ENCODE peak calls at places on chromosomes 2 and 18, in five cellular contexts. One of them, this sample, is unnamed.
A peak's percentile ranks its signal among the peaks of the same experiment; 100 is the strongest.

GRCh38 chr2:7427293-7428060 is 510.3 kb downstream of the RNF144A start:
- DNase-seq in left ventricle myocardium inferior: no peak
- DNase-seq in naive thymus-derived CD4-positive, alpha-beta T cell: peak; percentile 73
- DNase-seq in HL-60: no peak
- DNase-seq in body of pancreas: peak; percentile 15
- DNase-seq in this sample: no peak

GRCh38 chr2:152336854-152337510 is 2.0 kb downstream of the FMNL2 start:
- DNase-seq in left ventricle myocardium inferior: no peak
- DNase-seq in naive thymus-derived CD4-positive, alpha-beta T cell: no peak
- DNase-seq in HL-60: no peak
- DNase-seq in body of pancreas: peak; percentile 16
- DNase-seq in this sample: peak; percentile 13

GRCh38 chr2:47946593-47946992 is 40.3 kb upstream of the FBXO11 start:
- DNase-seq in left ventricle myocardium inferior: no peak
- DNase-seq in naive thymus-derived CD4-positive, alpha-beta T cell: no peak
- DNase-seq in HL-60: no peak
- DNase-seq in body of pancreas: no peak
- DNase-seq in this sample: no peak

GRCh38 chr2:149648282-149649030 is 60.9 kb upstream of the MMADHC start:
- DNase-seq in left ventricle myocardium inferior: no peak
- DNase-seq in naive thymus-derived CD4-positive, alpha-beta T cell: no peak
- DNase-seq in HL-60: no peak
- DNase-seq in body of pancreas: peak; percentile 50
- DNase-seq in this sample: no peak

GRCh38 chr2:65367517-65367916 is 64.9 kb downstream of the SPRED2 start:
- DNase-seq in left ventricle myocardium inferior: no peak
- DNase-seq in naive thymus-derived CD4-positive, alpha-beta T cell: no peak
- DNase-seq in HL-60: peak; percentile 58
- DNase-seq in body of pancreas: peak; percentile 21
- DNase-seq in this sample: no peak

GRCh38 chr2:68716948-68717661 is 17.5 kb upstream of the ARHGAP25 start:
- DNase-seq in left ventricle myocardium inferior: no peak
- DNase-seq in naive thymus-derived CD4-positive, alpha-beta T cell: peak; percentile 22
- DNase-seq in HL-60: no peak
- DNase-seq in body of pancreas: no peak
- DNase-seq in this sample: no peak

GRCh38 chr2:148999451-148999891 is 39.0 kb upstream of the LYPD6B start:
- DNase-seq in left ventricle myocardium inferior: no peak
- DNase-seq in naive thymus-derived CD4-positive, alpha-beta T cell: no peak
- DNase-seq in HL-60: no peak
- DNase-seq in body of pancreas: no peak
- DNase-seq in this sample: no peak

GRCh38 chr2:226618875-226619605 is 180.6 kb downstream of the IRS1 start:
- DNase-seq in left ventricle myocardium inferior: no peak
- DNase-seq in naive thymus-derived CD4-positive, alpha-beta T cell: no peak
- DNase-seq in HL-60: no peak
- DNase-seq in body of pancreas: no peak
- DNase-seq in this sample: no peak

GRCh38 chr2:127175406-127175805 is 44.7 kb downstream of the CYP27C1 start:
- DNase-seq in left ventricle myocardium inferior: peak; percentile 50
- DNase-seq in naive thymus-derived CD4-positive, alpha-beta T cell: no peak
- DNase-seq in HL-60: no peak
- DNase-seq in body of pancreas: peak; percentile 58
- DNase-seq in this sample: peak; percentile 30

GRCh38 chr2:137937246-137937645 is 27.0 kb upstream of the HNMT start:
- DNase-seq in left ventricle myocardium inferior: no peak
- DNase-seq in naive thymus-derived CD4-positive, alpha-beta T cell: no peak
- DNase-seq in HL-60: no peak
- DNase-seq in body of pancreas: no peak
- DNase-seq in this sample: no peak

GRCh38 chr2:157644776-157645175 is 16.1 kb upstream of the ACVR1C start:
- DNase-seq in left ventricle myocardium inferior: no peak
- DNase-seq in naive thymus-derived CD4-positive, alpha-beta T cell: no peak
- DNase-seq in HL-60: no peak
- DNase-seq in body of pancreas: no peak
- DNase-seq in this sample: no peak

GRCh38 chr2:176392744-176393414 is 123.6 kb downstream of the MTX2 start:
- DNase-seq in left ventricle myocardium inferior: no peak
- DNase-seq in naive thymus-derived CD4-positive, alpha-beta T cell: no peak
- DNase-seq in HL-60: no peak
- DNase-seq in body of pancreas: no peak
- DNase-seq in this sample: no peak

GRCh38 chr18:75654928-75655745 is 227.6 kb upstream of the SMIM21 start:
- DNase-seq in left ventricle myocardium inferior: peak; percentile 28
- DNase-seq in naive thymus-derived CD4-positive, alpha-beta T cell: no peak
- DNase-seq in HL-60: no peak
- DNase-seq in body of pancreas: no peak
- DNase-seq in this sample: no peak

GRCh38 chr2:175742367-175742766 is 259.7 kb downstream of the LNPK start:
- DNase-seq in left ventricle myocardium inferior: no peak
- DNase-seq in naive thymus-derived CD4-positive, alpha-beta T cell: no peak
- DNase-seq in HL-60: no peak
- DNase-seq in body of pancreas: no peak
- DNase-seq in this sample: no peak

GRCh38 chr2:20194097-20194989 is 30.6 kb downstream of the SDC1 start:
- DNase-seq in left ventricle myocardium inferior: no peak
- DNase-seq in naive thymus-derived CD4-positive, alpha-beta T cell: no peak
- DNase-seq in HL-60: no peak
- DNase-seq in body of pancreas: no peak
- DNase-seq in this sample: no peak

GRCh38 chr2:57881998-57882884 is 164.4 kb upstream of the VRK2 start:
- DNase-seq in left ventricle myocardium inferior: no peak
- DNase-seq in naive thymus-derived CD4-positive, alpha-beta T cell: no peak
- DNase-seq in HL-60: no peak
- DNase-seq in body of pancreas: no peak
- DNase-seq in this sample: no peak

GRCh38 chr2:11344956-11345671 is 678 bp upstream of the ROCK2 start:
- DNase-seq in left ventricle myocardium inferior: peak; percentile 40
- DNase-seq in naive thymus-derived CD4-positive, alpha-beta T cell: peak; percentile 23
- DNase-seq in HL-60: no peak
- DNase-seq in body of pancreas: peak; percentile 80
- DNase-seq in this sample: peak; percentile 70

GRCh38 chr2:196649202-196649601 is 9.7 kb downstream of the CCDC150 start:
- DNase-seq in left ventricle myocardium inferior: no peak
- DNase-seq in naive thymus-derived CD4-positive, alpha-beta T cell: no peak
- DNase-seq in HL-60: no peak
- DNase-seq in body of pancreas: no peak
- DNase-seq in this sample: no peak

GRCh38 chr2:128441341-128442052 is 122.8 kb upstream of the HS6ST1 start:
- DNase-seq in left ventricle myocardium inferior: no peak
- DNase-seq in naive thymus-derived CD4-positive, alpha-beta T cell: no peak
- DNase-seq in HL-60: no peak
- DNase-seq in body of pancreas: no peak
- DNase-seq in this sample: no peak

GRCh38 chr2:159635006-159635746 is 18.8 kb upstream of the BAZ2B start:
- DNase-seq in left ventricle myocardium inferior: no peak
- DNase-seq in naive thymus-derived CD4-positive, alpha-beta T cell: no peak
- DNase-seq in HL-60: no peak
- DNase-seq in body of pancreas: no peak
- DNase-seq in this sample: no peak

GRCh38 chr2:170146784-170147183 is 31.2 kb upstream of the MYO3B start:
- DNase-seq in left ventricle myocardium inferior: no peak
- DNase-seq in naive thymus-derived CD4-positive, alpha-beta T cell: no peak
- DNase-seq in HL-60: no peak
- DNase-seq in body of pancreas: no peak
- DNase-seq in this sample: no peak

GRCh38 chr18:73594749-73595148 is 552.9 kb downstream of the FBXO15 start:
- DNase-seq in left ventricle myocardium inferior: peak; percentile 19
- DNase-seq in naive thymus-derived CD4-positive, alpha-beta T cell: no peak
- DNase-seq in HL-60: no peak
- DNase-seq in body of pancreas: no peak
- DNase-seq in this sample: no peak

GRCh38 chr2:235106874-235107639 is 155.2 kb downstream of the SH3BP4 start:
- DNase-seq in left ventricle myocardium inferior: peak; percentile 63
- DNase-seq in naive thymus-derived CD4-positive, alpha-beta T cell: no peak
- DNase-seq in HL-60: no peak
- DNase-seq in body of pancreas: peak; percentile 79
- DNase-seq in this sample: no peak

GRCh38 chr2:42567806-42568429 is 514 bp upstream of the MTA3 start:
- DNase-seq in left ventricle myocardium inferior: no peak
- DNase-seq in naive thymus-derived CD4-positive, alpha-beta T cell: no peak
- DNase-seq in HL-60: no peak
- DNase-seq in body of pancreas: peak; percentile 24
- DNase-seq in this sample: peak; percentile 18

GRCh38 chr18:52869942-52870907 is 530.2 kb downstream of the DCC start:
- DNase-seq in left ventricle myocardium inferior: no peak
- DNase-seq in naive thymus-derived CD4-positive, alpha-beta T cell: no peak
- DNase-seq in HL-60: no peak
- DNase-seq in body of pancreas: no peak
- DNase-seq in this sample: no peak

GRCh38 chr18:52874774-52875173 is 534.8 kb downstream of the DCC start:
- DNase-seq in left ventricle myocardium inferior: no peak
- DNase-seq in naive thymus-derived CD4-positive, alpha-beta T cell: no peak
- DNase-seq in HL-60: no peak
- DNase-seq in body of pancreas: no peak
- DNase-seq in this sample: no peak

DNA sequence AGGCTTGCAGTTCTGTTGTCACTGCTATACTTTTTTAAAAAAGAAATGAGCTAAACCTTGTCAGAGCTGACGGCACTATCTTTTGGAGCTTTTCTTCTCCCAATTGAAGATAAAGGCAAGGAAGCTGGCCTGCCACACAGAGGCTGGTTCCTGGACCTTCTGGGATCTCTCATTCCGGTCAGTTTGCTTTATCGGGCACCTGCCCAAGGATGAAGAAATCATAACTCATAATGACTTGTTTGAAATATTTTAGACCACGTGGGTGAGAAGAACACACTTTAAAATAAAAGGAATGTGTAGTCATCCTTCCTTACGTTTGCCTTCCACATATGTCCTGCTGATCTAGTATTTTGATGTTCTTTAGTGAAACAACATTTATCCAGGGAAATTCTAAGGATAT is 535.7 kb downstream of the DCC start:
- DNase-seq in left ventricle myocardium inferior: no peak
- DNase-seq in naive thymus-derived CD4-positive, alpha-beta T cell: no peak
- DNase-seq in HL-60: no peak
- DNase-seq in body of pancreas: no peak
- DNase-seq in this sample: no peak
- H3K4me3 ChIP-seq in left ventricle myocardium inferior: no peak overlapping the region
- H3K4me3 ChIP-seq in naive thymus-derived CD4-positive, alpha-beta T cell: no peak overlapping the region
- H3K4me3 ChIP-seq in HL-60: no peak overlapping the region
- H3K4me3 ChIP-seq in body of pancreas: no peak overlapping the region
- H3K4me3 ChIP-seq in this sample: no peak overlapping the region

GRCh38 chr18:7764406-7764805 is 197.3 kb downstream of the PTPRM start:
- DNase-seq in left ventricle myocardium inferior: no peak
- DNase-seq in naive thymus-derived CD4-positive, alpha-beta T cell: no peak
- DNase-seq in HL-60: no peak
- DNase-seq in body of pancreas: no peak
- DNase-seq in this sample: no peak
- H3K4me3 ChIP-seq in left ventricle myocardium inferior: no peak overlapping the region
- H3K4me3 ChIP-seq in naive thymus-derived CD4-positive, alpha-beta T cell: no peak overlapping the region
- H3K4me3 ChIP-seq in HL-60: no peak overlapping the region
- H3K4me3 ChIP-seq in body of pancreas: no peak overlapping the region
- H3K4me3 ChIP-seq in this sample: no peak overlapping the region

DNA sequence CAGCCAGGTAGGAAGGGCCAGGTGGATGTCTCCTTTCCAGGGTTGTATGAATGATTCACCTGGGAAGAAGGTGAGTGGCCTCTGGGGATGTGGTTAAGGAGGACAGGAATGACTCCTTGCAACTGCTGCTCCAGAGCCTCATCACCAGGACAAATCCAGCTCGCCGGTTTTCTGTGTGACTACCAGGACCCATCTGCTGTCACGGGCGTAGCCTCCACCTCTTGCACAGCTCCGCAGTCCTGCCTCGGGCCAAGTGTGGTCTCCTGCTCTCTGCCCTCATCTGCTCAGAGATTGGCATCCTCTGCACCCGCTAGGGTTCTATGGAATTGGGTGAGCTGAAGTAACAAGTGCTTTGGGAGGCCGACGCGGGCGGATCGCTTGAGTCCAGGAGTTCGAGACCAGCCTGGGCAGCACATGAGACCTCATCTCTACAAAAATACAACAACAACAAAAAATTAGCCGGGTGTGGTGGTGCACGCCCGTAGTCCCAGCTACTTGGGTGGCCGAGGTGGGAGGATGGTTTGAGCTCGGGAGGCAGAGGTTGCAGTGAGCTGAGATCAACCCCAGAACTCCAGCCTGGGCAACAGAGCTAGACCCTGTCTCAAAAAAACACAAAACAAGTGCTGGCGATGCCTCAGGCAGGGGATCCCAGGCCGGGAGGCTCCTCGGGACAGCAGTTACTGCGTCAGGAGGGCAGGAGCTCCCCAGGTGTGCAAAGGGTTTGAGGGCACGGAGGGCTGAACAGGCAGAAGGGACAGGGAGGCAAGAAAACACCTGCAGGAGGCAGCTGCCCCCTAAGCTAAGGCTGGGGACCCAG is 831 bp upstream of the D2HGDH start:
- DNase-seq in left ventricle myocardium inferior: no peak
- DNase-seq in naive thymus-derived CD4-positive, alpha-beta T cell: no peak
- DNase-seq in HL-60: no peak
- DNase-seq in body of pancreas: no peak
- DNase-seq in this sample: no peak
- H3K4me3 ChIP-seq in left ventricle myocardium inferior: peak overlapping the region; percentile 85
- H3K4me3 ChIP-seq in naive thymus-derived CD4-positive, alpha-beta T cell: peak overlapping the region; percentile 88
- H3K4me3 ChIP-seq in HL-60: peak overlapping the region; percentile 42
- H3K4me3 ChIP-seq in body of pancreas: no peak overlapping the region
- H3K4me3 ChIP-seq in this sample: peak overlapping the region; percentile 73

GRCh38 chr2:143608758-143609157 is 479.5 kb downstream of the ARHGAP15 start:
- DNase-seq in left ventricle myocardium inferior: no peak
- DNase-seq in naive thymus-derived CD4-positive, alpha-beta T cell: no peak
- DNase-seq in HL-60: no peak
- DNase-seq in body of pancreas: no peak
- DNase-seq in this sample: no peak

GRCh38 chr2:143604172-143604571 is 475.0 kb downstream of the ARHGAP15 start:
- DNase-seq in left ventricle myocardium inferior: no peak
- DNase-seq in naive thymus-derived CD4-positive, alpha-beta T cell: no peak
- DNase-seq in HL-60: no peak
- DNase-seq in body of pancreas: no peak
- DNase-seq in this sample: no peak

GRCh38 chr2:143611336-143611735 is 482.1 kb downstream of the ARHGAP15 start:
- DNase-seq in left ventricle myocardium inferior: no peak
- DNase-seq in naive thymus-derived CD4-positive, alpha-beta T cell: no peak
- DNase-seq in HL-60: no peak
- DNase-seq in body of pancreas: no peak
- DNase-seq in this sample: no peak

GRCh38 chr2:143603035-143603616 is 473.9 kb downstream of the ARHGAP15 start:
- DNase-seq in left ventricle myocardium inferior: no peak
- DNase-seq in naive thymus-derived CD4-positive, alpha-beta T cell: no peak
- DNase-seq in HL-60: no peak
- DNase-seq in body of pancreas: no peak
- DNase-seq in this sample: no peak

DNA sequence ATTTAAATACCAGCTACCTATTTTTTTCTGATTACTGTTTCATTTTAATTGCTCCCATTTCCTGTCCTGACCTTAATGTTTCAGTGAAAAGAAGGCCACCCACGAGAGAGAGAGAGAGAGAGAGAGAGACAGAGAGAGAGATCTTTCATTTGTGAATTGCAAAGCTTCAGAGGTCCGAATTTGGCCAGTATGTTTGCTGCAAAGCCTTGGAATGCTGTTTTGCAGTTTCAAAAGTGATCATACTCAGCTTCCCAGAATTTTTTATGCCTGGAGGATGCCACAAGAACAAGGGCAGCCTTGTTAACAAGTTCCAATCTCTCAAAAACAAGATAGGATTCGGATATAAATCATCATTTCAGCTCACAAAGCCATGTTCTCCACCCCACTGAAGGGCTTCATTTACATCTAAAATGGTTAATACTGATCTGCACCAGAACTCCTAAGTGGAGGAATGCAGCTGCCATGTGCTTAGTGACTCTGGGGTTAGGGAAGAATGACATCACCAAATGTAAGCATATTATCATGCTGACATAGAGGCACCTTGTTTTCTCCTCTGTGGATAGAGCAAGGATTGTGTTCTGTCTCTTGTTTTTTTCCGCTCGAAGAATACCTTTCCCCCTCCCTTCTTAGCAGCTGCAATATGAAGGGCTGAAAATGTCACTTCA is 478.4 kb downstream of the ARHGAP15 start:
- DNase-seq in left ventricle myocardium inferior: no peak
- DNase-seq in naive thymus-derived CD4-positive, alpha-beta T cell: no peak
- DNase-seq in HL-60: no peak
- DNase-seq in body of pancreas: no peak
- DNase-seq in this sample: no peak
- H3K4me3 ChIP-seq in left ventricle myocardium inferior: no peak overlapping the region
- H3K4me3 ChIP-seq in naive thymus-derived CD4-positive, alpha-beta T cell: no peak overlapping the region
- H3K4me3 ChIP-seq in HL-60: no peak overlapping the region
- H3K4me3 ChIP-seq in body of pancreas: no peak overlapping the region
- H3K4me3 ChIP-seq in this sample: no peak overlapping the region